ENCODE peak calls at places on chromosomes 3 and 15, in nine cellular contexts. Y is WERI-Rb-1, S is hepatocyte, B is heart right ventricle, N is SK-N-SH, R is GM06990, J is endothelial cell, D is fibroblast of the aortic adventitia, I is BJ. Q is an unnamed sample.
A peak's percentile ranks its signal among the peaks of the same experiment; 100 is the strongest.

GRCh38 chr3:161166051-161166450 is 55.1 kb upstream of the NMD3 start:
- DNase-seq in I (no peak), R (no peak), S (no peak), B (no peak), N (no peak), D (no peak), J (no peak), Y (no peak), Q (no peak)

GRCh38 chr15:22887157-22887951 is 48.9 kb downstream of the NIPA2 start:
- DNase-seq in Y (no peak), B (peak; percentile 30), D (peak; percentile 36), S (peak; percentile 51), J (no peak), R (no peak), N (no peak), I (peak; percentile 40), Q (peak; percentile 68)

GRCh38 chr3:16906679-16907078 is 21.9 kb downstream of the PLCL2 start:
- DNase-seq in D (peak; percentile 72), J (no peak), B (no peak), R (no peak), Y (no peak), N (no peak), I (peak; percentile 20), S (peak; percentile 61), Q (no peak)

GRCh38 chr3:100927775-100928174 is 65.4 kb downstream of the ABI3BP start:
- DNase-seq in S (no peak), B (no peak), I (no peak), Y (no peak), D (peak; percentile 59), J (no peak), R (no peak), N (no peak), Q (no peak)

GRCh38 chr3:160038862-160039562 is 50.4 kb downstream of the IL12A start:
- DNase-seq in N (peak; percentile 76), B (no peak), S (peak; percentile 52), D (no peak), Y (no peak), I (no peak), J (peak; percentile 37), R (peak; percentile 31), Q (peak; percentile 62)

GRCh38 chr3:43971486-43971885 is 270.2 kb upstream of the TOPAZ1 start:
- DNase-seq in N (no peak), D (no peak), I (no peak), Y (no peak), J (no peak), R (no peak), S (no peak), B (no peak), Q (no peak)

GRCh38 chr3:50529996-50530706 is 26.7 kb upstream of the CACNA2D2 start:
- DNase-seq in R (no peak), S (peak; percentile 31), N (no peak), D (no peak), B (no peak), J (no peak), Y (no peak), I (no peak), Q (no peak)

GRCh38 chr3:157918402-157918801 is 187.8 kb downstream of the SHOX2 start:
- DNase-seq in N (no peak), D (no peak), Y (no peak), B (no peak), S (no peak), I (no peak), J (no peak), R (no peak), Q (no peak)

GRCh38 chr15:46646476-46646875 is 1011.6 kb downstream of the SQOR start:
- DNase-seq in S (no peak), J (no peak), I (no peak), N (no peak), R (no peak), D (no peak), Y (no peak), B (no peak), Q (no peak)

GRCh38 chr3:188956839-188957489 is 214.8 kb upstream of the TPRG1 start:
- DNase-seq in N (peak; percentile 22), Y (no peak), B (peak; percentile 50), I (no peak), J (peak; percentile 32), R (no peak), S (peak; percentile 83), D (peak; percentile 87), Q (no peak)

GRCh38 chr3:46924921-46925584 is 47.5 kb downstream of the PTH1R start:
- DNase-seq in I (no peak), B (no peak), R (no peak), Y (no peak), D (no peak), N (no peak), J (no peak), S (no peak), Q (no peak)

GRCh38 chr15:41631880-41632279 is 28.3 kb upstream of the MGA start:
- DNase-seq in J (no peak), N (no peak), R (no peak), B (no peak), I (no peak), D (no peak), Y (no peak), S (no peak), Q (no peak)

GRCh38 chr3:190863119-190863465 is 598 bp upstream of the GMNC start:
- DNase-seq in J (no peak), B (no peak), Y (no peak), D (no peak), S (no peak), R (no peak), N (no peak), I (no peak), Q (no peak)

GRCh38 chr15:42449770-42450433 is 41.0 kb downstream of the ZNF106 start:
- DNase-seq in D (no peak), S (no peak), I (no peak), Y (no peak), R (no peak), B (no peak), N (no peak), J (no peak), Q (no peak)

GRCh38 chr15:79084308-79084968 is 6.1 kb downstream of the RASGRF1 start:
- DNase-seq in B (no peak), D (no peak), J (no peak), Y (no peak), I (no peak), S (no peak), N (peak; percentile 42), R (no peak), Q (no peak)

GRCh38 chr3:183541235-183541655 is 14.3 kb downstream of the KLHL6 start:
- DNase-seq in B (no peak), Y (no peak), N (no peak), S (no peak), D (no peak), I (no peak), R (no peak), J (no peak), Q (no peak)

GRCh38 chr3:129014148-129014547 is 13.0 kb downstream of the EFCC1 start:
- DNase-seq in J (no peak), Y (peak; percentile 32), R (no peak), B (no peak), S (no peak), N (no peak), I (no peak), D (no peak), Q (no peak)

GRCh38 chr15:41944313-41944940 is 27.9 kb downstream of the EHD4 start:
- DNase-seq in B (no peak), I (peak; percentile 87), J (no peak), N (no peak), Y (no peak), D (peak; percentile 91), R (no peak), S (peak; percentile 78), Q (no peak)

GRCh38 chr15:31271706-31272557 is 54.7 kb upstream of the KLF13 start:
- DNase-seq in D (no peak), N (peak; percentile 12), S (no peak), I (no peak), Y (no peak), B (peak; percentile 4), R (no peak), J (no peak), Q (no peak)

GRCh38 chr3:175940881-175941280 is 1081.7 kb downstream of the NAALADL2 start:
- DNase-seq in Y (peak; percentile 71), S (peak; percentile 7), N (no peak), J (no peak), R (no peak), B (no peak), I (no peak), D (no peak), Q (peak; percentile 58)
- TF ChIP-seq CTCF in Y (peak; percentile 73), S (peak; percentile 12), N (no peak), J (no peak), R (peak; percentile 51), B (no peak), I (no peak), D (no peak), Q (no peak)

GRCh38 chr3:2714856-2715255 is 395.3 kb downstream of the IL5RA start:
- DNase-seq in I (no peak), Y (no peak), N (no peak), R (peak; percentile 35), J (no peak), B (no peak), D (no peak), S (no peak), Q (no peak)

GRCh38 chr3:2711081-2711480 is 399.1 kb downstream of the IL5RA start:
- DNase-seq in B (no peak), R (no peak), D (no peak), S (no peak), J (no peak), I (no peak), Y (no peak), N (no peak), Q (no peak)

DNA sequence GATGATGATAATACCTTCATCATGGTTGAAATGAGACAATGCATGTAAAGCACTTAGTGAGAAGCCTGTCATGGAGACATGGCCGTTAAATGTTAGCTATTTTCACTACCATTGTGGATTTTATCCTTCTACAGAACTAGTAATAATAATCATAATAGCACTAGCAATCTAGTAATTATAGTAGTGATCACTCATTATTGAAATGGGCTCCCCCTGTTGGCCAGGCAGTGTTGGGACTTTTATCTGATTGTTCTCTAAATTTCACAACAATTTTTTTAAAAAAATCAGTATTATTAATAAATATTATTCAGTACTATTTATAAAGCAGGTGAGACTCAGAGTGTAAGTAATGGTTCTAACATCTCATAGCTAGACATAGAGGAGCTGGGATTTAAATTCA is 396.3 kb downstream of the IL5RA start:
- DNase-seq in R (no peak), J (no peak), D (peak; percentile 12), N (no peak), B (no peak), S (no peak), Y (no peak), I (no peak), Q (no peak)
- TF ChIP-seq CTCF in R (peak; percentile 58), J (no peak), D (peak; percentile 30), N (no peak), B (peak; percentile 22), S (peak; percentile 31), Y (peak; percentile 11), I (no peak), Q (peak; percentile 62)

GRCh38 chr3:182392182-182392917 is 401.0 kb upstream of the ATP11B start:
- DNase-seq in D (no peak), R (no peak), B (no peak), N (no peak), Y (no peak), S (no peak), J (no peak), I (no peak), Q (no peak)
- TF ChIP-seq CTCF in D (no peak), R (peak; percentile 30), B (no peak), N (no peak), Y (no peak), S (no peak), J (peak; percentile 16), I (no peak), Q (no peak)

GRCh38 chr3:173531602-173532001 is 134.1 kb downstream of the NLGN1 start:
- DNase-seq in B (no peak), Y (no peak), J (no peak), I (no peak), R (no peak), D (no peak), N (no peak), S (no peak), Q (no peak)

GRCh38 chr3:173529062-173529711 is 131.6 kb downstream of the NLGN1 start:
- DNase-seq in R (peak; percentile 3), D (no peak), N (peak; percentile 11), Y (peak; percentile 34), I (no peak), J (peak; percentile 18), B (no peak), S (peak; percentile 48), Q (no peak)
- TF ChIP-seq CTCF in R (peak; percentile 77), D (peak; percentile 22), N (peak; percentile 53), Y (peak; percentile 83), I (peak; percentile 42), J (peak; percentile 68), B (no peak), S (peak; percentile 47), Q (peak; percentile 51)

Q was measured in glutamatergic neuron.